ENCODE peak calls at places on chromosomes 12 and 14, in seven cellular contexts. One of them, this sample, is unnamed.

GRCh38 chr12:94898388-94898787 is 105.1 kb downstream of the NDUFA12 start:
- DNase-seq in HuH-7.5: no peak
- DNase-seq in NCI-H2081: no peak
- DNase-seq in neuronal stem cell: no peak
- DNase-seq in stimulated activated effector memory CD8-positive, alpha-beta T cell treated with anti-CD3 and anti-CD28 coated beads, Interleukin-12 subunit alpha, Interleukin-12 subunit beta, amount 100 ng/mL, for 72 hours: no peak
- DNase-seq in cardiac muscle cell: no peak
- DNase-seq in NCI-H510A treated with DMSO at 0.1 percent for 48 hours: no peak
- DNase-seq in this sample: no peak

GRCh38 chr14:101595887-101596721 is 34.8 kb downstream of the DIO3 start:
- DNase-seq in HuH-7.5: no peak
- DNase-seq in NCI-H2081: no peak
- DNase-seq in neuronal stem cell: no peak
- DNase-seq in stimulated activated effector memory CD8-positive, alpha-beta T cell treated with anti-CD3 and anti-CD28 coated beads, Interleukin-12 subunit alpha, Interleukin-12 subunit beta, amount 100 ng/mL, for 72 hours: peak
- DNase-seq in cardiac muscle cell: no peak
- DNase-seq in NCI-H510A treated with DMSO at 0.1 percent for 48 hours: no peak
- DNase-seq in this sample: no peak

GRCh38 chr12:128853321-128854197 is at the start of gene GLT1D1:
- DNase-seq in HuH-7.5: no peak
- DNase-seq in NCI-H2081: no peak
- DNase-seq in neuronal stem cell: peak
- DNase-seq in stimulated activated effector memory CD8-positive, alpha-beta T cell treated with anti-CD3 and anti-CD28 coated beads, Interleukin-12 subunit alpha, Interleukin-12 subunit beta, amount 100 ng/mL, for 72 hours: no peak
- DNase-seq in cardiac muscle cell: peak
- DNase-seq in NCI-H510A treated with DMSO at 0.1 percent for 48 hours: no peak
- DNase-seq in this sample: no peak

GRCh38 chr12:26121841-26122680 is 2.8 kb downstream of the BHLHE41 start:
- DNase-seq in HuH-7.5: peak
- DNase-seq in NCI-H2081: peak
- DNase-seq in neuronal stem cell: no peak
- DNase-seq in stimulated activated effector memory CD8-positive, alpha-beta T cell treated with anti-CD3 and anti-CD28 coated beads, Interleukin-12 subunit alpha, Interleukin-12 subunit beta, amount 100 ng/mL, for 72 hours: peak
- DNase-seq in cardiac muscle cell: peak
- DNase-seq in NCI-H510A treated with DMSO at 0.1 percent for 48 hours: no peak
- DNase-seq in this sample: no peak

GRCh38 chr14:77369280-77369679 is 7.6 kb downstream of the TMED8 start:
- DNase-seq in HuH-7.5: no peak
- DNase-seq in NCI-H2081: no peak
- DNase-seq in neuronal stem cell: no peak
- DNase-seq in stimulated activated effector memory CD8-positive, alpha-beta T cell treated with anti-CD3 and anti-CD28 coated beads, Interleukin-12 subunit alpha, Interleukin-12 subunit beta, amount 100 ng/mL, for 72 hours: no peak
- DNase-seq in cardiac muscle cell: peak
- DNase-seq in NCI-H510A treated with DMSO at 0.1 percent for 48 hours: no peak
- DNase-seq in this sample: no peak

GRCh38 chr14:77158175-77158908 is 16.8 kb upstream of the ZDHHC22 start:
- DNase-seq in HuH-7.5: no peak
- DNase-seq in NCI-H2081: peak
- DNase-seq in neuronal stem cell: peak
- DNase-seq in stimulated activated effector memory CD8-positive, alpha-beta T cell treated with anti-CD3 and anti-CD28 coated beads, Interleukin-12 subunit alpha, Interleukin-12 subunit beta, amount 100 ng/mL, for 72 hours: no peak
- DNase-seq in cardiac muscle cell: peak
- DNase-seq in NCI-H510A treated with DMSO at 0.1 percent for 48 hours: peak
- DNase-seq in this sample: peak

GRCh38 chr12:42969357-42969756 is 379.8 kb upstream of the PRICKLE1 start:
- DNase-seq in HuH-7.5: no peak
- DNase-seq in NCI-H2081: no peak
- DNase-seq in neuronal stem cell: no peak
- DNase-seq in stimulated activated effector memory CD8-positive, alpha-beta T cell treated with anti-CD3 and anti-CD28 coated beads, Interleukin-12 subunit alpha, Interleukin-12 subunit beta, amount 100 ng/mL, for 72 hours: no peak
- DNase-seq in cardiac muscle cell: no peak
- DNase-seq in NCI-H510A treated with DMSO at 0.1 percent for 48 hours: no peak
- DNase-seq in this sample: no peak

GRCh38 chr14:70096866-70097265 is 91.9 kb downstream of the SLC8A3 start:
- DNase-seq in HuH-7.5: no peak
- DNase-seq in NCI-H2081: no peak
- DNase-seq in neuronal stem cell: no peak
- DNase-seq in stimulated activated effector memory CD8-positive, alpha-beta T cell treated with anti-CD3 and anti-CD28 coated beads, Interleukin-12 subunit alpha, Interleukin-12 subunit beta, amount 100 ng/mL, for 72 hours: no peak
- DNase-seq in cardiac muscle cell: peak
- DNase-seq in NCI-H510A treated with DMSO at 0.1 percent for 48 hours: peak
- DNase-seq in this sample: no peak

GRCh38 chr14:105929327-105930081 is 403.1 kb downstream of the TMEM121 start:
- DNase-seq in HuH-7.5: no peak
- DNase-seq in NCI-H2081: no peak
- DNase-seq in neuronal stem cell: no peak
- DNase-seq in stimulated activated effector memory CD8-positive, alpha-beta T cell treated with anti-CD3 and anti-CD28 coated beads, Interleukin-12 subunit alpha, Interleukin-12 subunit beta, amount 100 ng/mL, for 72 hours: no peak
- DNase-seq in cardiac muscle cell: no peak
- DNase-seq in NCI-H510A treated with DMSO at 0.1 percent for 48 hours: no peak
- DNase-seq in this sample: no peak

GRCh38 chr12:71626098-71626497 is 37.5 kb downstream of the ZFC3H1 start:
- DNase-seq in HuH-7.5: no peak
- DNase-seq in NCI-H2081: no peak
- DNase-seq in neuronal stem cell: no peak
- DNase-seq in stimulated activated effector memory CD8-positive, alpha-beta T cell treated with anti-CD3 and anti-CD28 coated beads, Interleukin-12 subunit alpha, Interleukin-12 subunit beta, amount 100 ng/mL, for 72 hours: no peak
- DNase-seq in cardiac muscle cell: no peak
- DNase-seq in NCI-H510A treated with DMSO at 0.1 percent for 48 hours: no peak
- DNase-seq in this sample: no peak

GRCh38 chr12:946656-947055 is 2.8 kb downstream of the RAD52 start:
- DNase-seq in HuH-7.5: no peak
- DNase-seq in NCI-H2081: no peak
- DNase-seq in neuronal stem cell: no peak
- DNase-seq in stimulated activated effector memory CD8-positive, alpha-beta T cell treated with anti-CD3 and anti-CD28 coated beads, Interleukin-12 subunit alpha, Interleukin-12 subunit beta, amount 100 ng/mL, for 72 hours: no peak
- DNase-seq in cardiac muscle cell: no peak
- DNase-seq in NCI-H510A treated with DMSO at 0.1 percent for 48 hours: no peak
- DNase-seq in this sample: no peak

GRCh38 chr12:63206908-63207307 is 55.9 kb upstream of the AVPR1A start:
- DNase-seq in HuH-7.5: peak
- DNase-seq in NCI-H2081: no peak
- DNase-seq in neuronal stem cell: no peak
- DNase-seq in stimulated activated effector memory CD8-positive, alpha-beta T cell treated with anti-CD3 and anti-CD28 coated beads, Interleukin-12 subunit alpha, Interleukin-12 subunit beta, amount 100 ng/mL, for 72 hours: no peak
- DNase-seq in cardiac muscle cell: no peak
- DNase-seq in NCI-H510A treated with DMSO at 0.1 percent for 48 hours: peak
- DNase-seq in this sample: no peak

GRCh38 chr14:34582117-34582680 is 42.7 kb upstream of the EAPP start:
- DNase-seq in HuH-7.5: no peak
- DNase-seq in NCI-H2081: no peak
- DNase-seq in neuronal stem cell: no peak
- DNase-seq in stimulated activated effector memory CD8-positive, alpha-beta T cell treated with anti-CD3 and anti-CD28 coated beads, Interleukin-12 subunit alpha, Interleukin-12 subunit beta, amount 100 ng/mL, for 72 hours: no peak
- DNase-seq in cardiac muscle cell: no peak
- DNase-seq in NCI-H510A treated with DMSO at 0.1 percent for 48 hours: no peak
- DNase-seq in this sample: no peak

This sample was measured in NCI-H1436.